ENCODE peak calls at places on chromosome 19, in five cellular contexts. One of them, this sample, is unnamed.

GRCh38 chr19:34772697-34773554 is at the start of gene ZNF599:
- DNase-seq in GM23338: peak
- DNase-seq in right cardiac atrium: peak
- DNase-seq in choroid plexus epithelial cell: peak
- DNase-seq in cardiac muscle cell: peak
- DNase-seq in this sample: peak

GRCh38 chr19:12782424-12783225 is 7.3 kb upstream of the HOOK2 start:
- DNase-seq in GM23338: peak
- DNase-seq in right cardiac atrium: peak
- DNase-seq in choroid plexus epithelial cell: peak
- DNase-seq in cardiac muscle cell: peak
- DNase-seq in this sample: peak

GRCh38 chr19:1237027-1237659 is 662 bp downstream of the CBARP start:
- DNase-seq in GM23338: no peak
- DNase-seq in cardiac muscle cell: no peak
- DNase-seq in right cardiac atrium: peak
- DNase-seq in choroid plexus epithelial cell: no peak
- DNase-seq in this sample: no peak

GRCh38 chr19:51339687-51340656 is 2.0 kb downstream of the VSIG10L start:
- DNase-seq in GM23338: peak
- DNase-seq in choroid plexus epithelial cell: peak
- DNase-seq in right cardiac atrium: peak
- DNase-seq in cardiac muscle cell: peak
- DNase-seq in this sample: peak

GRCh38 chr19:1132625-1133383 is 29.0 kb downstream of the GPX4 start:
- DNase-seq in right cardiac atrium: no peak
- DNase-seq in cardiac muscle cell: peak
- DNase-seq in GM23338: no peak
- DNase-seq in choroid plexus epithelial cell: no peak
- DNase-seq in this sample: no peak

GRCh38 chr19:4575978-4576933 is 16.8 kb upstream of the SEMA6B start:
- DNase-seq in cardiac muscle cell: peak
- DNase-seq in GM23338: peak
- DNase-seq in right cardiac atrium: peak
- DNase-seq in choroid plexus epithelial cell: peak
- DNase-seq in this sample: peak

GRCh38 chr19:4517451-4518057 is 732 bp downstream of the PLIN4 start:
- DNase-seq in cardiac muscle cell: no peak
- DNase-seq in GM23338: no peak
- DNase-seq in choroid plexus epithelial cell: no peak
- DNase-seq in right cardiac atrium: no peak
- DNase-seq in this sample: no peak

GRCh38 chr19:29277107-29277506 is 64.2 kb upstream of the UQCRFS1 start:
- DNase-seq in right cardiac atrium: no peak
- DNase-seq in cardiac muscle cell: peak
- DNase-seq in GM23338: peak
- DNase-seq in choroid plexus epithelial cell: no peak
- DNase-seq in this sample: peak

GRCh38 chr19:41309225-41310030 is 544 bp upstream of the CCDC97 start:
- DNase-seq in choroid plexus epithelial cell: no peak
- DNase-seq in GM23338: no peak
- DNase-seq in right cardiac atrium: no peak
- DNase-seq in cardiac muscle cell: no peak
- DNase-seq in this sample: peak

GRCh38 chr19:51407631-51408131 is 9.8 kb downstream of the SIGLEC10 start:
- DNase-seq in GM23338: peak
- DNase-seq in choroid plexus epithelial cell: peak
- DNase-seq in right cardiac atrium: no peak
- DNase-seq in cardiac muscle cell: peak
- DNase-seq in this sample: peak

GRCh38 chr19:45468803-45469131 is 971 bp downstream of the FOSB start:
- DNase-seq in GM23338: no peak
- DNase-seq in choroid plexus epithelial cell: no peak
- DNase-seq in right cardiac atrium: no peak
- DNase-seq in cardiac muscle cell: no peak
- DNase-seq in this sample: no peak

GRCh38 chr19:49847731-49848696 is 2.9 kb upstream of the PTOV1 start:
- DNase-seq in cardiac muscle cell: peak
- DNase-seq in right cardiac atrium: no peak
- DNase-seq in GM23338: no peak
- DNase-seq in choroid plexus epithelial cell: peak
- DNase-seq in this sample: peak

GRCh38 chr19:2274937-2275535 is 6.9 kb downstream of the PEAK3 start:
- DNase-seq in GM23338: peak
- DNase-seq in right cardiac atrium: peak
- DNase-seq in choroid plexus epithelial cell: peak
- DNase-seq in cardiac muscle cell: peak
- DNase-seq in this sample: peak

GRCh38 chr19:50817941-50818858 is 5.4 kb downstream of the KLK1 start:
- DNase-seq in cardiac muscle cell: peak
- DNase-seq in right cardiac atrium: peak
- DNase-seq in choroid plexus epithelial cell: peak
- DNase-seq in GM23338: peak
- DNase-seq in this sample: no peak

GRCh38 chr19:4208385-4209094 is 20.8 kb upstream of the EBI3 start:
- DNase-seq in right cardiac atrium: no peak
- DNase-seq in GM23338: peak
- DNase-seq in choroid plexus epithelial cell: peak
- DNase-seq in cardiac muscle cell: peak
- DNase-seq in this sample: no peak

GRCh38 chr19:19628499-19629134 is 597 bp upstream of the LPAR2 start:
- DNase-seq in cardiac muscle cell: peak
- DNase-seq in GM23338: peak
- DNase-seq in choroid plexus epithelial cell: peak
- DNase-seq in right cardiac atrium: no peak
- DNase-seq in this sample: no peak
- H3K4me3 ChIP-seq in cardiac muscle cell: peak
- H3K4me3 ChIP-seq in GM23338: peak
- H3K4me3 ChIP-seq in choroid plexus epithelial cell: peak
- H3K4me3 ChIP-seq in right cardiac atrium: peak
- H3K4me3 ChIP-seq in this sample: peak

DNA sequence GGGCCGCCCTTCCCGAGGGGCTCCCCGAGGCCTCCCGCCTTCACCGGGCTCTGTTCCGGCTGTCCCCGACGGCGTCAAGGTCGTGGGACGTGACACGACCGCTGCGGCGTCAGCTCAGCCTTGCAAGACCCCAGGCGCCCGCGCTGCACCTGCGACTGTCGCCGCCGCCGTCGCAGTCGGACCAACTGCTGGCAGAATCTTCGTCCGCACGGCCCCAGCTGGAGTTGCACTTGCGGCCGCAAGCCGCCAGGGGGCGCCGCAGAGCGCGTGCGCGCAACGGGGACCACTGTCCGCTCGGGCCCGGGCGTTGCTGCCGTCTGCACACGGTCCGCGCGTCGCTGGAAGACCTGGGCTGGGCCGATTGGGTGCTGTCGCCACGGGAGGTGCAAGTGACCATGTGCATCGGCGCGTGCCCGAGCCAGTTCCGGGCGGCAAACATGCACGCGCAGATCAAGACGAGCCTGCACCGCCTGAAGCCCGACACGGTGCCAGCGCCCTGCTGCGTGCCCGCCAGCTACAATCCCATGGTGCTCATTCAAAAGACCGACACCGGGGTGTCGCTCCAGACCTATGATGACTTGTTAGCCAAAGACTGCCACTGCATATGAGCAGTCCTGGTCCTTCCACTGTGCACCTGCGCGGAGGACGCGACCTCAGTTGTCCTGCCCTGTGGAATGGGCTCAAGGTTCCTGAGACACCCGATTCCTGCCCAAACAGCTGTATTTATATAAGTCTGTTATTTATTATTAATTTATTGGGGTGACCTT is 2.6 kb downstream of the GDF15 start:
- DNase-seq in right cardiac atrium: peak
- DNase-seq in choroid plexus epithelial cell: no peak
- DNase-seq in GM23338: peak
- DNase-seq in cardiac muscle cell: peak
- DNase-seq in this sample: peak
- H3K4me3 ChIP-seq in right cardiac atrium: no peak
- H3K4me3 ChIP-seq in choroid plexus epithelial cell: peak
- H3K4me3 ChIP-seq in GM23338: peak
- H3K4me3 ChIP-seq in cardiac muscle cell: no peak
- H3K4me3 ChIP-seq in this sample: peak

GRCh38 chr19:47153266-47153665 is 22.6 kb downstream of the SAE1 start:
- DNase-seq in cardiac muscle cell: no peak
- DNase-seq in choroid plexus epithelial cell: no peak
- DNase-seq in right cardiac atrium: no peak
- DNase-seq in GM23338: no peak
- DNase-seq in this sample: no peak

GRCh38 chr19:47151627-47152026 is 21.0 kb downstream of the SAE1 start:
- DNase-seq in GM23338: no peak
- DNase-seq in cardiac muscle cell: no peak
- DNase-seq in choroid plexus epithelial cell: no peak
- DNase-seq in right cardiac atrium: no peak
- DNase-seq in this sample: no peak

GRCh38 chr19:47152205-47152604 is 21.6 kb downstream of the SAE1 start:
- DNase-seq in choroid plexus epithelial cell: no peak
- DNase-seq in GM23338: no peak
- DNase-seq in cardiac muscle cell: no peak
- DNase-seq in right cardiac atrium: no peak
- DNase-seq in this sample: no peak

GRCh38 chr19:47155141-47155540 is 24.5 kb downstream of the SAE1 start:
- DNase-seq in GM23338: no peak
- DNase-seq in choroid plexus epithelial cell: no peak
- DNase-seq in cardiac muscle cell: peak
- DNase-seq in right cardiac atrium: peak
- DNase-seq in this sample: peak

GRCh38 chr19:47152632-47153031 is 22.0 kb downstream of the SAE1 start:
- DNase-seq in choroid plexus epithelial cell: no peak
- DNase-seq in GM23338: no peak
- DNase-seq in cardiac muscle cell: no peak
- DNase-seq in right cardiac atrium: no peak
- DNase-seq in this sample: peak
- H3K4me3 ChIP-seq in choroid plexus epithelial cell: no peak
- H3K4me3 ChIP-seq in GM23338: no peak
- H3K4me3 ChIP-seq in cardiac muscle cell: no peak
- H3K4me3 ChIP-seq in right cardiac atrium: no peak
- H3K4me3 ChIP-seq in this sample: no peak

DNA sequence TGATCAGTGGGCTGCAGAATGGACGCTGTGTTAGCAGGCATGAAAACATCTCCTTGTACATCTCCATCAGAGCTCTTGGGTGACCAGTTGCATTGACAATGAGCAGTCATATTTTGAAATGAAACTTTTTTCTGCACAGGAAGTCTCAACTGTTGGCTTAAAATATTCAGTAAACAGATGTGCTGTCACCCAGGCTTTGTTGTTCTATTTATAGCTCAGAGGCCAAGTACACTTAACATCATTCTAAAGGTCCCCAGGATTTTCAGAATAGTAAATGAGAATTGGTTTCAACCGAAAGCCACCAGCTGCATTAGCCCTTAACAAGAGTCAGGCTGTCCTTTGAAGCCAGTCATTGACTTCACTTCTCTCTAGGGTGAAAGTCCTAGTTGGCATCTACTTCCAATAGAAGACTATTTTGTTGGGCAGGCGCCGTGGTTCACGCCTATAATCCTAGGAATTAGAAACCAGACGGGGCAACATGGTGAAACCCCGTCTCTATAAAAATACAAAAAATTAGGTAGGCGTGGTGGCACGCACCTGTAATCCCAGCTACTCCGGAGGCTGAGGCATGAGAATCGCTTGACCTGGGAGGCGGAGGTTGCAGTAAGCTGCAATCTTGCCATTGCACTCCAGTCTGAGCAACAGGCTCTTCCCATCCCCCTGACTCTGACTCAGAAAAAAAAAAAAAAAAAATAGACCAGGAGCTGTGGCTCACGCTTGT is 7.9 kb upstream of the PDE4A start:
- DNase-seq in choroid plexus epithelial cell: no peak
- DNase-seq in cardiac muscle cell: no peak
- DNase-seq in right cardiac atrium: no peak
- DNase-seq in GM23338: no peak
- DNase-seq in this sample: no peak
- H3K4me3 ChIP-seq in choroid plexus epithelial cell: no peak
- H3K4me3 ChIP-seq in cardiac muscle cell: no peak
- H3K4me3 ChIP-seq in right cardiac atrium: no peak
- H3K4me3 ChIP-seq in GM23338: no peak
- H3K4me3 ChIP-seq in this sample: no peak

GRCh38 chr19:39428309-39429112 is 7.2 kb downstream of the RPS16 start:
- DNase-seq in cardiac muscle cell: peak
- DNase-seq in right cardiac atrium: peak
- DNase-seq in GM23338: peak
- DNase-seq in choroid plexus epithelial cell: peak
- DNase-seq in this sample: peak

GRCh38 chr19:39433480-39434079 is 2.2 kb downstream of the RPS16 start:
- DNase-seq in GM23338: no peak
- DNase-seq in choroid plexus epithelial cell: no peak
- DNase-seq in right cardiac atrium: no peak
- DNase-seq in cardiac muscle cell: no peak
- DNase-seq in this sample: no peak

GRCh38 chr19:39432677-39433025 is 3.1 kb downstream of the RPS16 start:
- DNase-seq in choroid plexus epithelial cell: no peak
- DNase-seq in GM23338: no peak
- DNase-seq in cardiac muscle cell: no peak
- DNase-seq in right cardiac atrium: no peak
- DNase-seq in this sample: no peak

GRCh38 chr19:39427707-39428106 is 8.0 kb downstream of the RPS16 start:
- DNase-seq in right cardiac atrium: no peak
- DNase-seq in choroid plexus epithelial cell: no peak
- DNase-seq in cardiac muscle cell: no peak
- DNase-seq in GM23338: no peak
- DNase-seq in this sample: no peak

DNA sequence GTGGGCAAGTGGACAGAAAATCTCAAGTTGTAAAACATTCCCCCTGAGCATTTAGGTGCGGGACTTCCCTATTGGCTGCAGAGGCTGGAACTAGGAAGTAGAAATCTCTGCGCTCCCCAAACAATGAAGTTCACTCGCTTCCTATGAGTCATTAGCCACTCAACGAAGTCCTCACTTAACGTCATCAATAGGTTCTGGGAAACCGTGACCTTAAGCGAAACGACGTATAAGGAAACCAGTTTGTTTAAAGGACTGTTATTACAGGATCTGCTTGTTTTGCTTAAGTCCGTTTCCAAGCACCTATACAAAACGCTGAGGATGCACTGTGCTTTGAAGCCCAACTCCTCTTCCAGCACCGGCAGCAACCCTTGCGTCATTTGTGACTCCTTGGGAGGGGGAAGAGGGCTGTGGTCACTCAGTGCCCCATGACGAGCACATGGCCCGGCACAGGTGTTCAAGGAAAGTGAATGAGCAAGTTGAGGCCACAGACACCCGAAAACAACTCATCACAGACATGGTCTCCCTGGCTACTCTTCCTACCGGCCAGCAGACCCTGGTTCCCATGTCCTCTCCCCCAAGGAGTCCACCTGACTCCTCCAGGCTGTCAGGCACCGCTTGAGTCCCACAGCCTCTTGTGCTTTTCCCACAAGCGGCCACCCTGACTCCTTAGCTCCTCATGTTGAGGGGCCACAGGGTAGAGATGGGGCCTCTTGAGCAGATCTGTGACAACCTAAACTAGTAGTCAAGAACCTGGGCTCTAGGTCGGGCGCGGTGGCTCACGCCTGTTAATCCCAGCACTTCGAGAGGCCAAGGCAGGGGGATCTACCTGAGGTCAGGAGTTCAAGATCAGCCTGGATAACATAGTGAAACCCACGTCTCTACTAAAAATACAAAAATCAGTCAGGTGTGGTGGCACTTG is 4.8 kb downstream of the RPS16 start:
- DNase-seq in cardiac muscle cell: peak
- DNase-seq in right cardiac atrium: peak
- DNase-seq in choroid plexus epithelial cell: peak
- DNase-seq in GM23338: peak
- DNase-seq in this sample: peak
- H3K4me3 ChIP-seq in cardiac muscle cell: no peak
- H3K4me3 ChIP-seq in right cardiac atrium: no peak
- H3K4me3 ChIP-seq in choroid plexus epithelial cell: peak
- H3K4me3 ChIP-seq in GM23338: no peak
- H3K4me3 ChIP-seq in this sample: no peak